ENCODE peak calls at places on chromosomes 6 and 20, in seven cellular contexts. I is stimulated activated CD4-positive, alpha-beta T cell treated with anti-CD3 and anti-CD28 coated beads, Interleukin-2, amount 100 ng/mL, for 48 hours; C is activated gamma-delta T cell treated with anti-CD3 and anti-CD28 coated beads, Interleukin-2, amount 50 U/mL, for 16 hours; T is H4; H is stimulated activated CD8-positive, alpha-beta memory T cell treated with anti-CD3 and anti-CD28 coated beads, Interleukin-2, amount 100 ng/mL, for 1 hour; K is NCI-H510A treated with DMSO at 0.1 percent for 48 hours; R is dermis blood vessel endothelial cell. Z is an unnamed sample.

GRCh38 chr6:123994168-123994567 is 190.5 kb downstream of the NKAIN2 start:
- DNase-seq in I (no peak), C (no peak), T (no peak), H (no peak), K (peak; percentile 81), R (no peak), Z (no peak)

GRCh38 chr6:12751694-12752304 is 35.2 kb downstream of the PHACTR1 start:
- DNase-seq in I (peak; percentile 14), C (no peak), T (peak; percentile 42), H (no peak), K (no peak), R (peak; percentile 71), Z (peak; percentile 61)

GRCh38 chr20:9506337-9506821 is 8.0 kb upstream of the LAMP5 start:
- DNase-seq in I (no peak), C (no peak), T (no peak), H (no peak), K (no peak), R (no peak), Z (no peak)

GRCh38 chr6:41073968-41074691 is 1.4 kb downstream of the NFYA start:
- DNase-seq in I (no peak), C (no peak), T (peak; percentile 12), H (no peak), K (peak; percentile 55), R (peak; percentile 33), Z (peak; percentile 29)

GRCh38 chr6:105015482-105015881 is 58.6 kb downstream of the LIN28B start:
- DNase-seq in I (no peak), C (no peak), T (no peak), H (no peak), K (no peak), R (no peak), Z (peak; percentile 1)

GRCh38 chr6:109381007-109381746 is 1.1 kb downstream of the CD164 start:
- DNase-seq in I (no peak), C (no peak), T (no peak), H (no peak), K (no peak), R (no peak), Z (peak; percentile 17)

GRCh38 chr20:1313236-1313964 is 15.5 kb downstream of the SDCBP2 start:
- DNase-seq in I (peak; percentile 68), C (peak; percentile 51), T (peak; percentile 63), H (peak; percentile 26), K (peak; percentile 85), R (peak; percentile 88), Z (peak; percentile 82)

GRCh38 chr20:18738055-18738454 is 75.5 kb upstream of the SCP2D1 start:
- DNase-seq in I (no peak), C (no peak), T (peak; percentile 70), H (peak; percentile 6), K (no peak), R (no peak), Z (no peak)

GRCh38 chr6:144696610-144697376 is 411.7 kb downstream of the UTRN start:
- DNase-seq in I (no peak), C (no peak), T (no peak), H (no peak), K (no peak), R (no peak), Z (no peak)

GRCh38 chr20:10611357-10611756 is 62.4 kb downstream of the JAG1 start:
- DNase-seq in I (no peak), C (no peak), T (peak; percentile 30), H (no peak), K (no peak), R (peak; percentile 71), Z (peak; percentile 76)

GRCh38 chr6:129661478-129662405 is 48.2 kb downstream of the ARHGAP18 start:
- DNase-seq in I (no peak), C (no peak), T (no peak), H (no peak), K (peak; percentile 12), R (no peak), Z (no peak)

GRCh38 chr6:17519120-17519519 is 81.0 kb upstream of the FAM8A1 start:
- DNase-seq in I (no peak), C (no peak), T (no peak), H (no peak), K (no peak), R (no peak), Z (no peak)

GRCh38 chr6:130178692-130179091 is 44.1 kb downstream of the SAMD3 start:
- DNase-seq in I (no peak), C (no peak), T (peak; percentile 56), H (no peak), K (no peak), R (peak; percentile 4), Z (peak; percentile 29)

GRCh38 chr6:26329763-26330511 is 35.1 kb upstream of the BTN3A2 start:
- DNase-seq in I (peak; percentile 72), C (no peak), T (peak; percentile 56), H (no peak), K (peak; percentile 74), R (peak; percentile 60), Z (peak; percentile 45)

GRCh38 chr6:95093154-95093553 is 484.2 kb upstream of the MANEA start:
- DNase-seq in I (no peak), C (no peak), T (no peak), H (no peak), K (no peak), R (no peak), Z (no peak)

GRCh38 chr20:8356850-8357249 is 224.8 kb downstream of the PLCB1 start:
- DNase-seq in I (no peak), C (no peak), T (no peak), H (no peak), K (no peak), R (no peak), Z (no peak)

GRCh38 chr6:153085239-153085638 is 45.8 kb downstream of the RGS17 start:
- DNase-seq in I (no peak), C (no peak), T (no peak), H (no peak), K (no peak), R (peak; percentile 47), Z (peak; percentile 36)

GRCh38 chr6:112237644-112238043 is 16.7 kb downstream of the LAMA4 start:
- DNase-seq in I (no peak), C (no peak), T (no peak), H (no peak), K (no peak), R (peak; percentile 50), Z (peak; percentile 88)

GRCh38 chr6:70415247-70415646 is 1.9 kb downstream of the FAM135A start:
- DNase-seq in I (no peak), C (no peak), T (no peak), H (no peak), K (no peak), R (no peak), Z (no peak)

GRCh38 chr6:107600111-107600510 is 110.2 kb downstream of the SOBP start:
- DNase-seq in I (no peak), C (no peak), T (no peak), H (no peak), K (no peak), R (no peak), Z (no peak)

GRCh38 chr20:33053291-33054106 is at the start of gene BPIFB3:
- DNase-seq in I (no peak), C (no peak), T (no peak), H (no peak), K (no peak), R (no peak), Z (no peak)

GRCh38 chr6:33088931-33089640 is 13.3 kb downstream of the HLA-DPB1 start:
- DNase-seq in I (no peak), C (no peak), T (no peak), H (no peak), K (no peak), R (no peak), Z (no peak)

GRCh38 chr6:154432533-154433476 is 76.2 kb upstream of the IPCEF1 start:
- DNase-seq in I (no peak), C (no peak), T (no peak), H (no peak), K (no peak), R (peak; percentile 96), Z (peak; percentile 97)

GRCh38 chr20:9878096-9878495 is 39.2 kb upstream of the PAK5 start:
- DNase-seq in I (no peak), C (no peak), T (no peak), H (no peak), K (no peak), R (no peak), Z (no peak)